ENCODE peak calls at places on chromosomes 6 and 20, in seven cellular contexts. Q is IMR-90, E is mesendoderm, T is H1, K is H9, N is neuronal stem cell, L is mesenchymal stem cell. S is an unnamed sample.

GRCh38 chr6:106141441-106142237 is 55.5 kb downstream of the PRDM1 start:
- DNase-seq in E (no peak), K (no peak), N (no peak), T (no peak), Q (no peak), L (no peak), S (no peak)

GRCh38 chr6:165663283-165663735 is 268 bp upstream of the PDE10A start:
- DNase-seq in E (peak), L (peak), Q (peak), K (peak), N (peak), T (peak), S (peak)

GRCh38 chr6:73579851-73580246 is 59.0 kb upstream of the EEF1A1 start:
- DNase-seq in E (peak), K (peak), L (peak), T (no peak), Q (peak), N (peak), S (peak)

GRCh38 chr20:40542065-40542464 is 147.0 kb downstream of the MAFB start:
- DNase-seq in N (no peak), T (no peak), L (no peak), Q (no peak), K (no peak), E (no peak), S (no peak)

GRCh38 chr6:26118999-26119398 is 31.8 kb downstream of the HFE start:
- DNase-seq in T (no peak), E (no peak), N (no peak), K (no peak), L (no peak), Q (peak), S (no peak)

GRCh38 chr20:38870733-38871559 is 55.3 kb upstream of the FAM83D start:
- DNase-seq in E (peak), Q (peak), K (no peak), L (no peak), N (no peak), T (no peak), S (peak)

GRCh38 chr6:121849477-121849876 is 414.0 kb downstream of the GJA1 start:
- DNase-seq in L (peak), K (peak), E (peak), T (peak), N (peak), Q (peak), S (peak)

GRCh38 chr6:39218868-39219567 is 10.3 kb downstream of the KCNK5 start:
- DNase-seq in E (no peak), Q (no peak), N (no peak), L (no peak), T (no peak), K (no peak), S (no peak)

GRCh38 chr6:70236304-70236703 is 66.6 kb downstream of the COL9A1 start:
- DNase-seq in T (no peak), N (no peak), K (no peak), Q (peak), L (no peak), E (no peak), S (no peak)

GRCh38 chr20:34045930-34046329 is 52.2 kb downstream of the RALY start:
- DNase-seq in T (no peak), K (peak), L (no peak), E (no peak), N (no peak), Q (no peak), S (no peak)

GRCh38 chr20:1125266-1125665 is 6.9 kb downstream of the PSMF1 start:
- DNase-seq in E (no peak), Q (no peak), T (no peak), L (no peak), K (no peak), N (no peak), S (no peak)

GRCh38 chr6:35718354-35718695 is 18.5 kb upstream of the ARMC12 start:
- DNase-seq in E (no peak), T (no peak), N (no peak), K (no peak), L (no peak), Q (no peak), S (no peak)

GRCh38 chr6:35719407-35719829 is 17.4 kb upstream of the ARMC12 start:
- DNase-seq in L (no peak), E (no peak), T (no peak), Q (no peak), N (no peak), K (no peak), S (no peak)

GRCh38 chr6:35718911-35719381 is 17.9 kb upstream of the ARMC12 start:
- DNase-seq in K (no peak), L (peak), N (no peak), T (no peak), Q (no peak), E (no peak), S (no peak)

GRCh38 chr6:35722121-35722761 is 14.6 kb upstream of the ARMC12 start:
- DNase-seq in L (no peak), Q (no peak), E (no peak), K (no peak), N (no peak), T (no peak), S (no peak)

GRCh38 chr6:35719830-35720733 is 16.8 kb upstream of the ARMC12 start:
- DNase-seq in K (peak), T (peak), N (no peak), L (peak), Q (peak), E (peak), S (peak)
- H3K4me2 ChIP-seq in K (no peak), T (peak), N (no peak), L (peak), Q (peak), E (no peak), S (peak)

DNA sequence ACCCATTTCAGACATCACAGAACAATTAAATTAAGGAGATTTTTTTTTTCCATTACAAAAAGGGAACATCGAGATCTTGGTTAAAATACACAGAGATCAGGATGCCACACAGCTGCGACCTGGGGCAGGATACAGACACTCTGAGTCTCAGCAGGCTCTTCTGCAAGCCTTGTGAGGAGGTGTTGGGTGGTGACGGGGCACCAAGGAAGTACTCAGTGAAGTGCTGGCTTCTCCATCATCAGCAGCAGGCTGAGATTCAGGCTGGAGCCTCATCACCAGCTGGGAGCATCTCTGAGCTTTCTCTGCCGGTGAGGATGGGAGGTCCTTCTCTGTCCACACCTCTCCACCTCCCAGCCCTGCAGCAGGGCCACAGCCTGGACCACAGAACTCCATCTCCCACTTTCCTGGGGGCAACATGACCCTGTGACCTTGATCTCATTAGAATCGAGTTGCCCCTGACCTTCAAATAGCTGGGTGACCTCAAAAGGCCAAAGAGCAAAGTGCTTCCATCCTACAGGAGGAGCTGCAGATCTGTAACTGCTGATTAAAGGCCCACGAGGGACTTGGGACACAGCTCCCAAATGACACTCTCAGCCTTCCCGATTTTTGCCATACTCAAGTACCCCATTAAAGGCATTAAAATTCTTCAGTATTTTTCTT is 16.0 kb downstream of the PMEPA1 start:
- DNase-seq in L (no peak), K (no peak), E (no peak), T (no peak), Q (no peak), N (no peak), S (no peak)
- H3K23ac ChIP-seq in L (no peak), K (no peak), E (peak), T (no peak), Q (no peak), N (no peak), S (no peak)

DNA sequence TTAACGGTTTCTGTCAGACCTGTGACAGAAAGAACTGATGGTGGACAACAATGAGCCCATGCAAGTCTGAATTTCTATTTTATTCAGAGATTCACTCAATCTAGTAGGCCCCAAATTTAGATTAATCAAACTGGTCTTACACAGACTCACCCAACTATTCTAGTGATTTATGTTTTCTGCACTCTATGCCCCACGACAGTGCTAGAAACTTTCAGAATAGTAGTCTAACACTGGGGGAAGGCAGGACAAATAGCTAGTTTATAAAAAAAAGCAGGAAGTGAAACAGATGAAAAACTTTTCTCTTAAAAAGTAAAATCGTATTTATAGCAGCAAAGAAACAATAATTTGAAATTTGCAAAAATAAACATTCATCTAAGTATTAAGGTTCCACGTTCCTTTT is 5.0 kb downstream of the TCP11 start:
- DNase-seq in N (no peak), L (no peak), E (no peak), T (no peak), Q (no peak), K (no peak), S (no peak)
- H3K4me2 ChIP-seq in N (no peak), L (no peak), E (no peak), T (no peak), Q (no peak), K (no peak), S (no peak)

DNA sequence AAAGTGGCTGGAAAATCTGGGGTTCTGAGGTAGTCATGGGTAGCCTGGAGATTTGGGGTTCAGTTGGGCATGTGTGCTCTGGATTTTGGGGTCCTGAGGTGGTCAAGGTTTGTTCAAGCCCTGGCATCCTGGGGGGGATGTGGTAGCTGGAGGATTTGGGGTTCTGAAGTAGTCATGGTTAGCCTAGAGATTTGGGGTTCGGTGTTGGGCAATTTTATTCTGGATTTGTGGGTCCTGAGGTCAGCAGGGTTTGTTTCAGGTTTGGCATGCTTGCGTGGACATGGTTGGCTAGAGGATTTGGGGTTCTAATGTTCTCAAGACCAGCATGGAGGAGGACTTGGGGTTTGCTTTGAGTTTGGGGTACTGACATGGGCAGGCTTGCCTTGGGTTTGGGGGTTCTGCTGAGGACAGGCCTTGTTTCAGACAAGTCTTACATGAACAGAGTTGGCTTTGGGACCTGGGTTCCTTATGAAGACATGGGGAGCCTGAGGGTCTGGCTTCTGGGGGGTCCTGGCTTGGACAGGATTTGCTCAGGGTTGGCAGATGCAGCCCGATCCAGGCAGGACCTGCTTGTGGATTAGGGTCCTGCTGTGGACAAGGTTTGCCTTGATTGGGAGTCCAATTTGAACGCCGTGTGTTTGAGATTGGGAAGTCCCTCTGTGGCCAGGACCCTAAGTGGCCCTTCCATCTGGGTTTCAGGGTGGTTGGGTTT is 906 bp downstream of the ANKRD60 start:
- DNase-seq in L (no peak), E (no peak), Q (no peak), N (no peak), T (no peak), K (no peak), S (no peak)
- H3K23ac ChIP-seq in L (no peak), E (no peak), Q (peak), N (no peak), T (no peak), K (no peak), S (no peak)

GRCh38 chr6:41732149-41732548 is 3.3 kb downstream of the TFEB start:
- DNase-seq in Q (no peak), K (no peak), L (no peak), E (no peak), N (no peak), T (no peak), S (no peak)

GRCh38 chr6:41733349-41733706 is 2.1 kb downstream of the TFEB start:
- DNase-seq in E (peak), K (no peak), N (no peak), Q (no peak), L (peak), T (no peak), S (no peak)

GRCh38 chr6:41733707-41734665 is 1.4 kb downstream of the TFEB start:
- DNase-seq in Q (peak), L (peak), K (peak), T (peak), E (peak), N (peak), S (no peak)

GRCh38 chr6:41731561-41732086 is 3.8 kb downstream of the TFEB start:
- DNase-seq in N (no peak), K (no peak), T (no peak), L (no peak), E (no peak), Q (no peak), S (no peak)

DNA sequence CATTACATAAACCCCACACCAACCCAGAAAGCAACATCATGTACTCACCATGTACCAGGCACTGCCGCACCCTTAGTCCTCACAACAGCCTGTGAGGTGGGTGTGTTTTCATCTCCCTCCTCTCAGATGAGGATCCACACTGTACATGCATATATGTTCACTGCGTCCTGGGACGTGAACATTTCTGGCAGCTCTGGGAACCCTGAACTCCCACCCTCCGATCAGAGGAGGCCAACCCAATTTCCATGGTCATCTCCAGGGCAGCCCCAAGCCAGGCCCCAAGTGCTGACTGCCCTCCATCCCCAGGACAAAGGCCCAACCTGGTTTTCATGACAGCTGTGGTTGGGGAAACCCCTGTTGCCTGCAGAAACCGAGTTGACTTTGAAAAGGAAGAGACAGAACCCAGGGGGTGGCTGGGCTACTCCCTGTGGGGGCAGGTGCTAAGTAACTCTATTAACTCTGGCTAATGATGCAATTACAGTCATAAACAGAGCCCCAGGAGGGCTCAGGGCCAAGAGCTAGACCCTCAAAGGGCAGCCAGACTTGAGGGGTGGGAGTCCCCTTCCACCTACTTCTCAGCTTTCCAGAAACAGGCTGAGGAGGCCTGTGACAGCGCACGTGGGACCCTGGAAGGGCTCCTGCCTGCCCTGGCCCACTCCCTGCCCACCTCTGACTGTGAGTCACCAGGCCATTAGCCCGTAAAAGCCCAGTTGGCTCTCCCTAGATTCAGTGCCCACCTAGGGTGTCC is 2.6 kb downstream of the TFEB start:
- DNase-seq in E (peak), K (no peak), Q (no peak), T (no peak), L (peak), N (no peak), S (no peak)
- H3K4me2 ChIP-seq in E (no peak), K (peak), Q (peak), T (peak), L (peak), N (no peak), S (peak)

GRCh38 chr6:150693404-150693803 is 93.7 kb downstream of the PLEKHG1 start:
- DNase-seq in T (no peak), N (no peak), K (no peak), L (no peak), E (no peak), Q (no peak), S (no peak)

GRCh38 chr6:150697515-150697914 is 97.8 kb downstream of the PLEKHG1 start:
- DNase-seq in N (no peak), T (no peak), L (no peak), K (no peak), E (no peak), Q (no peak), S (no peak)

GRCh38 chr6:150694889-150695288 is 95.2 kb downstream of the PLEKHG1 start:
- DNase-seq in E (no peak), N (no peak), K (no peak), Q (no peak), T (no peak), L (no peak), S (no peak)

GRCh38 chr6:150696156-150696555 is 96.5 kb downstream of the PLEKHG1 start:
- DNase-seq in N (no peak), E (no peak), Q (no peak), T (no peak), K (no peak), L (peak), S (no peak)

DNA sequence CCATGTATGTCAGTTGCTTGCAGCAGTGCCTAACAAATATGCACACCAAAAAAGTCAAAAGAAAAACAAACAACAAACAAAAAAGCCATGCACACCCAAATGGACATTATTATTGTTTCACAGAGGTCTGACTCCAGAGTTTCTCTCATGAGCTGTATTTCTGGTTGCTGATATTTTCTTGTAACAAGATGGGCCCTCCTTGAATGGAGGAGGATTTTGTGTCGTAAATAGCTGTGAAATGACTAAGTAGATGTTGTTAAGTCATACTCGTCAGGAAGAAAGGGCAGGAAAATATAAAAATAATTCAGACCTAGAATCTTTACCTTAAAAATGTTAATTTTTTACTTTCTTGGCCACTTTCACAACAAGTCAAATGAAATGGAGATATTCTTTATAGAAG is 96.0 kb downstream of the PLEKHG1 start:
- DNase-seq in K (no peak), L (no peak), N (no peak), E (no peak), Q (no peak), T (no peak), S (no peak)
- H3K23ac ChIP-seq in K (no peak), L (no peak), N (no peak), E (no peak), Q (no peak), T (no peak), S (no peak)

GRCh38 chr6:2840794-2841061 is 935 bp downstream of the SERPINB1 start:
- DNase-seq in Q (no peak), T (no peak), N (no peak), L (no peak), K (no peak), E (no peak), S (no peak)
- H3K4me2 ChIP-seq in Q (peak), T (peak), N (no peak), L (no peak), K (peak), E (no peak), S (no peak)

S was measured in trophoblast cell.